ENCODE peak calls at places on chromosomes 7 and 10, in nine cellular contexts. H is Panc1, Y is SK-N-SH, I is HCT116, P is GM23338, S is A549, W is K562, J is HepG2, X is GM12878. T is an unnamed sample.

GRCh38 chr7:124718032-124718766 is 47.4 kb downstream of the GPR37 start:
- DNase-seq in H (no peak), Y (no peak), I (no peak), P (peak), S (no peak), W (no peak), J (peak), X (no peak), T (no peak)

GRCh38 chr7:157517782-157518513 is 181.1 kb downstream of the DNAJB6 start:
- DNase-seq in H (no peak), Y (no peak), I (no peak), P (no peak), S (no peak), W (no peak), J (no peak), X (no peak), T (no peak)

GRCh38 chr10:6569259-6569658 is 10.8 kb downstream of the PRKCQ start:
- DNase-seq in H (no peak), Y (no peak), I (no peak), P (no peak), S (no peak), W (no peak), J (no peak), X (no peak), T (no peak)

GRCh38 chr7:47528471-47528870 is 53.4 kb downstream of the TNS3 start:
- DNase-seq in H (no peak), Y (no peak), I (no peak), P (no peak), S (no peak), W (no peak), J (no peak), X (no peak), T (no peak)

GRCh38 chr10:68434657-68435056 is 27.6 kb upstream of the RUFY2 start:
- DNase-seq in H (no peak), Y (no peak), I (no peak), P (no peak), S (no peak), W (no peak), J (no peak), X (no peak), T (no peak)

GRCh38 chr10:71647526-71648354 is 71.8 kb downstream of the C10orf105 start:
- DNase-seq in H (no peak), Y (peak), I (no peak), P (peak), S (peak), W (peak), J (peak), X (no peak), T (no peak)

GRCh38 chr10:71368639-71369038 is 28.1 kb upstream of the CDH23 start:
- DNase-seq in H (no peak), Y (no peak), I (no peak), P (peak), S (peak), W (no peak), J (peak), X (no peak), T (no peak)

GRCh38 chr10:115441907-115442520 is 348.8 kb downstream of the ATRNL1 start:
- DNase-seq in H (no peak), Y (no peak), I (no peak), P (no peak), S (no peak), W (no peak), J (no peak), X (no peak), T (no peak)

GRCh38 chr7:114759347-114760062 is 162.4 kb upstream of the MDFIC start:
- DNase-seq in H (no peak), Y (no peak), I (no peak), P (no peak), S (no peak), W (no peak), J (no peak), X (no peak), T (no peak)

GRCh38 chr7:26399309-26399610 is 107.6 kb downstream of the SNX10 start:
- DNase-seq in H (no peak), Y (peak), I (no peak), P (peak), S (peak), W (peak), J (no peak), X (no peak), T (no peak)

DNA sequence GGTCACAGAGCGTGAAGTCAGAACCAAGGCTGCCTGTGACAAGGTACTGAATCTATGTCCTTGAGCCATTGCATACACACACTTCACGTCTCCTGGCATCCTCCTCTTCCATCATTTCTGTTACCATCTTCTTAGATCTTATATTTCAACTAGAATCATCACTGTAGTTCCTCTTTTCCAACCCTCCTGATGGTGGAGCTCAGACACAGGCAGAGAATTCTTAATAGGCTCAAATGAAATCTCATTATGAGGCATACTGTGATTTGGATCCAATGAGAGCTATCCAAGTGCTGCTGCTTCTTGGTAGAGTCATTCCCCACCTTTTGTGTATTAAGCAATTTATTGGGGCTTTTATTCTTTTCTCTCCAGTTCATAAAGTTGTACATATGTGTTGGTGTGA is 113.2 kb downstream of the CALCR start:
- DNase-seq in H (no peak), Y (no peak), I (no peak), P (peak), S (no peak), W (peak), J (no peak), X (no peak), T (no peak)
- TF ChIP-seq REST in H (no peak), Y (no peak), I (no peak), P (no peak), S (no peak), W (no peak), J (no peak), X (no peak), T (no peak)

DNA sequence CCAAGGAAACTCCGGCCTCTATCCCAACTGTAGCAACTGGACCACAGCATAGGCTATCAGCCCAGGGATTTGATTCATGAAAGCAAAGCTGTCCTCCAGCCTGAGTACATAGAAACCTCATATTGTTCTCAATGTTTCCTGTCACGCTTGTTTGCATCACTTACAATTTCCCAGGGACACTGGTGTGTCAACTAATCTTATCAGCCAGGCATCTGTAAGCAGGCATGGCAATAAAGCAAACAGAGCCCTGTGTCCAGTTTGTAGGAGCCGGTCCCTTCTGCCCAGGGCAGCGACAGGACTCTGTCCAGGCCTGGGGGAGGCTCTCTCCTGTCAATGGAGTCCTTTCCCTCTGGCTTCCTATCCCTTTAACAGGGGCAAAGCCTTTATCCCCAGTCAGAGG is 23.0 kb upstream of the CDHR3 start:
- DNase-seq in H (no peak), Y (peak), I (no peak), P (no peak), S (no peak), W (no peak), J (peak), X (no peak), T (no peak)
- TF ChIP-seq REST in H (no peak), Y (no peak), I (no peak), P (no peak), S (no peak), W (no peak), J (no peak), X (no peak), T (no peak)

GRCh38 chr7:633381-634018 is 93.0 kb upstream of the DNAAF5 start:
- DNase-seq in H (no peak), Y (no peak), I (no peak), P (no peak), S (no peak), W (no peak), J (no peak), X (no peak), T (no peak)
- TF ChIP-seq REST in H (no peak), Y (no peak), I (no peak), P (no peak), S (no peak), W (no peak), J (no peak), X (no peak), T (no peak)

GRCh38 chr10:103918053-103918846 is at the start of gene STN1:
- DNase-seq in H (peak), Y (peak), I (peak), P (peak), S (peak), W (peak), J (peak), X (peak), T (peak)

GRCh38 chr10:103917326-103918052 is 495 bp downstream of the STN1 start:
- DNase-seq in H (no peak), Y (no peak), I (no peak), P (peak), S (peak), W (peak), J (peak), X (no peak), T (no peak)

GRCh38 chr10:103916901-103917300 is 1.1 kb downstream of the STN1 start:
- DNase-seq in H (no peak), Y (no peak), I (no peak), P (no peak), S (no peak), W (no peak), J (no peak), X (no peak), T (no peak)

GRCh38 chr10:103916254-103916653 is 1.7 kb downstream of the STN1 start:
- DNase-seq in H (no peak), Y (no peak), I (no peak), P (no peak), S (no peak), W (no peak), J (no peak), X (no peak), T (no peak)

GRCh38 chr10:103915794-103916193 is 2.2 kb downstream of the STN1 start:
- DNase-seq in H (no peak), Y (no peak), I (no peak), P (no peak), S (no peak), W (no peak), J (no peak), X (no peak), T (no peak)
- TF ChIP-seq REST in H (no peak), Y (no peak), I (no peak), P (no peak), S (no peak), W (no peak), J (no peak), X (no peak), T (no peak)

GRCh38 chr10:72796042-72796441 is 97.5 kb upstream of the OIT3 start:
- DNase-seq in H (no peak), Y (no peak), I (no peak), P (no peak), S (no peak), W (peak), J (no peak), X (no peak), T (no peak)
- TF ChIP-seq REST in H (no peak), Y (no peak), I (no peak), P (no peak), S (no peak), W (no peak), J (no peak), X (no peak), T (no peak)

GRCh38 chr7:45120-46090 is 147.0 kb upstream of the FAM20C start:
- DNase-seq in H (no peak), Y (no peak), I (no peak), P (no peak), S (no peak), W (no peak), J (no peak), X (no peak), T (no peak)

GRCh38 chr7:43791-44540 is 148.4 kb upstream of the FAM20C start:
- DNase-seq in H (no peak), Y (no peak), I (no peak), P (no peak), S (no peak), W (no peak), J (no peak), X (no peak), T (no peak)

GRCh38 chr7:46123-46829 is 146.1 kb upstream of the FAM20C start:
- DNase-seq in H (no peak), Y (no peak), I (no peak), P (no peak), S (no peak), W (no peak), J (no peak), X (no peak), T (no peak)

GRCh38 chr7:46830-47140 is 145.6 kb upstream of the FAM20C start:
- DNase-seq in H (no peak), Y (no peak), I (no peak), P (no peak), S (no peak), W (no peak), J (no peak), X (no peak), T (no peak)

DNA sequence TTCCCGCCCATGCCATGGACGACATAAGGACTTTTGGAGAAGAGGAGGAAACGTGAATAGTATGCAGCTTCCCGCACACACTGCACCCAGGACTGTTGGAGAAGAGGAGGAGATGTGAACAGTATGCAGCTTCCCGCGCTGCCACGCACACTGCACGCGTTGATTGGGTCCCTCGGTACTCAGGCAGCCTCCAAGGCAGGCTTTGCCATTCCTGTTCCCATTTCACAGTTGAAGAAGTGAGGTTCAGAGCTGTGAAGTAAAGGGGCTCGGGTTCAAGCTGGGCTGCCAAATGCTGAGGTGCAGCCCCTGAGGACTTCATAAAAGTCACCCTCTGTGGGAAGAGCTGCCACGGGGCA is 147.9 kb upstream of the FAM20C start:
- DNase-seq in H (no peak), Y (no peak), I (no peak), P (no peak), S (no peak), W (no peak), J (no peak), X (no peak), T (no peak)
- TF ChIP-seq REST in H (no peak), Y (no peak), I (no peak), P (no peak), S (no peak), W (no peak), J (no peak), X (no peak), T (no peak)

GRCh38 chr7:150406311-150406564 is 27.1 kb downstream of the ZNF775 start:
- DNase-seq in H (no peak), Y (no peak), I (no peak), P (no peak), S (no peak), W (no peak), J (no peak), X (no peak), T (no peak)

GRCh38 chr7:150406565-150407421 is 27.7 kb downstream of the ZNF775 start:
- DNase-seq in H (no peak), Y (no peak), I (no peak), P (no peak), S (no peak), W (peak), J (peak), X (peak), T (no peak)

GRCh38 chr7:150404785-150405583 is 25.9 kb downstream of the ZNF775 start:
- DNase-seq in H (no peak), Y (peak), I (peak), P (peak), S (peak), W (peak), J (peak), X (no peak), T (peak)

GRCh38 chr7:150404172-150404784 is 25.1 kb downstream of the ZNF775 start:
- DNase-seq in H (no peak), Y (no peak), I (no peak), P (no peak), S (no peak), W (peak), J (no peak), X (no peak), T (no peak)

GRCh38 chr7:150405584-150406310 is 26.6 kb downstream of the ZNF775 start:
- DNase-seq in H (no peak), Y (peak), I (no peak), P (peak), S (peak), W (no peak), J (no peak), X (no peak), T (peak)
- TF ChIP-seq REST in H (no peak), Y (no peak), I (no peak), P (no peak), S (no peak), W (peak), J (no peak), X (no peak), T (no peak)

DNA sequence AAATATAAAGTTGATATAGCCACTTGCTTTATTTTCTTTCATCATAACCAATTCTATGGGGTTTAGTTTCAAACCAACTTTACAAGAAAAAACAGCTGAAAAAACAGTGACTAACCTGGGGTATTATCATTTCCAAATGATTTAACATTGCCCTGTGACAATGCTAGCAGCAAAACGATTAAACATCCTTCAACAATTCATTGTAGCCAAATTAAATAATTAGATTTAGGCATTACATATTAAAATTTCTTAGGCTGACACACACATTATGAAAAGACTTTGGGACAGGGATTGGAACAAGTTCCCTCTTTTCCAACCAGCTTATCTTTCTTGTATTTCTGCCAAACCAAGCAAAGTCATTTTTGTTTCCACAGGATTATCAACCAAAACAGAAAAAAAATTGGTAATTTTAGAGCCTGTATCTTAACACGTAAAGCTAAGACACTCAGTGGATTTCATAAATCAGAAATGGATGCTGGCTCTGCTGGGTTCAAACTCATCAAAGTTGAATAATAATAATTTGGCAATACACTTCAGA is 84.0 kb downstream of the SEMA3D start:
- DNase-seq in H (no peak), Y (no peak), I (no peak), P (no peak), S (no peak), W (no peak), J (no peak), X (no peak), T (no peak)
- TF ChIP-seq REST in H (no peak), Y (no peak), I (no peak), P (no peak), S (no peak), W (no peak), J (no peak), X (no peak), T (no peak)

GRCh38 chr10:22366771-22367170 is 21.5 kb downstream of the SPAG6 start:
- DNase-seq in H (no peak), Y (no peak), I (no peak), P (no peak), S (no peak), W (no peak), J (no peak), X (no peak), T (no peak)

GRCh38 chr10:22365644-22366565 is 20.6 kb downstream of the SPAG6 start:
- DNase-seq in H (no peak), Y (no peak), I (no peak), P (no peak), S (no peak), W (no peak), J (no peak), X (no peak), T (no peak)

GRCh38 chr10:22363305-22363704 is 18.0 kb downstream of the SPAG6 start:
- DNase-seq in H (no peak), Y (no peak), I (no peak), P (no peak), S (no peak), W (no peak), J (no peak), X (no peak), T (no peak)

GRCh38 chr10:22364407-22364806 is 19.1 kb downstream of the SPAG6 start:
- DNase-seq in H (no peak), Y (no peak), I (no peak), P (no peak), S (no peak), W (no peak), J (no peak), X (no peak), T (no peak)

GRCh38 chr10:22365233-22365632 is 19.9 kb downstream of the SPAG6 start:
- DNase-seq in H (no peak), Y (no peak), I (no peak), P (no peak), S (no peak), W (no peak), J (no peak), X (no peak), T (no peak)
- TF ChIP-seq REST in H (no peak), Y (no peak), I (no peak), P (no peak), S (no peak), W (no peak), J (no peak), X (no peak), T (no peak)

DNA sequence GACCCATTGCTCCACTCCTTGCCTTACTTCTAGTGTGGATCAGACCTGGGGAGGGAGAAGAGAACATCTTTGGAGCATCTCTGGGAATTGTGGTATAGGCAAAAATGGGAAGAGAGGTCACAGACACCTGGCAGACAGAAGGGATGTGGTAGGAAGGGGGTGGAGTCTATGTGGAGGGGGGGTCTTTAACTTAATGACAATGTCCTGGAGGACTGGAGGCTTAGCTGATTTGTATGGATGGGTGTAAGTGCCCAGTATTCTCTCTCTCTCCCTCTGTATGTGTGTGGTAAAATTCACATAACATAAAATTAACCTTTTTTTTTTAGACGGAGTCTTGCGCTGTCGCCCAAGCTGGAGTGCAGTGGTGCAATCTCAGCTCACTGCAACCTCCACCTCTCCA is 3.1 kb upstream of the LDB1 start:
- DNase-seq in H (no peak), Y (no peak), I (no peak), P (no peak), S (no peak), W (no peak), J (no peak), X (no peak), T (no peak)
- TF ChIP-seq REST in H (no peak), Y (no peak), I (no peak), P (no peak), S (no peak), W (no peak), J (no peak), X (no peak), T (no peak)

T was measured in HL-60.